ENCODE peak calls at places on chromosomes 12 and 14, in five cellular contexts. One of them, this sample, is unnamed.

GRCh38 chr12:99146730-99147129 is 500.8 kb upstream of the GARIN6 start:
- DNase-seq in HepG2: no peak
- DNase-seq in A549: no peak
- DNase-seq in IMR-90: no peak
- DNase-seq in K562: no peak
- DNase-seq in this sample: no peak

GRCh38 chr12:26987634-26988424 is 26.4 kb downstream of the TM7SF3 start:
- DNase-seq in IMR-90: peak
- DNase-seq in HepG2: no peak
- DNase-seq in K562: peak
- DNase-seq in A549: no peak
- DNase-seq in this sample: no peak

GRCh38 chr14:76191297-76191696 is 39.6 kb downstream of the GPATCH2L start:
- DNase-seq in A549: no peak
- DNase-seq in K562: no peak
- DNase-seq in IMR-90: no peak
- DNase-seq in HepG2: no peak
- DNase-seq in this sample: no peak

GRCh38 chr12:54723653-54724256 is 75.6 kb upstream of the DCD start:
- DNase-seq in K562: peak
- DNase-seq in A549: no peak
- DNase-seq in IMR-90: peak
- DNase-seq in HepG2: no peak
- DNase-seq in this sample: no peak

GRCh38 chr14:64758711-64759554 is 54.7 kb downstream of the PLEKHG3 start:
- DNase-seq in K562: no peak
- DNase-seq in IMR-90: peak
- DNase-seq in HepG2: peak
- DNase-seq in A549: peak
- DNase-seq in this sample: no peak

GRCh38 chr12:7857916-7858315 is 14.8 kb downstream of the SLC2A14 start:
- DNase-seq in A549: no peak
- DNase-seq in IMR-90: no peak
- DNase-seq in K562: no peak
- DNase-seq in HepG2: no peak
- DNase-seq in this sample: no peak

GRCh38 chr14:53979747-53980642 is 23.4 kb upstream of the BMP4 start:
- DNase-seq in IMR-90: peak
- DNase-seq in K562: no peak
- DNase-seq in A549: no peak
- DNase-seq in HepG2: peak
- DNase-seq in this sample: no peak

GRCh38 chr12:124236651-124237050 is 58.2 kb upstream of the RFLNA start:
- DNase-seq in IMR-90: peak
- DNase-seq in HepG2: no peak
- DNase-seq in A549: no peak
- DNase-seq in K562: no peak
- DNase-seq in this sample: no peak

GRCh38 chr12:109571773-109572505 is 1.4 kb downstream of the MMAB start:
- DNase-seq in HepG2: no peak
- DNase-seq in K562: no peak
- DNase-seq in IMR-90: no peak
- DNase-seq in A549: no peak
- DNase-seq in this sample: no peak

GRCh38 chr14:92917041-92917940 is 5.7 kb upstream of the CHGA start:
- DNase-seq in A549: no peak
- DNase-seq in IMR-90: no peak
- DNase-seq in HepG2: no peak
- DNase-seq in K562: no peak
- DNase-seq in this sample: no peak

GRCh38 chr14:51298895-51299294 is 58.8 kb downstream of the TMX1 start:
- DNase-seq in A549: no peak
- DNase-seq in IMR-90: peak
- DNase-seq in HepG2: no peak
- DNase-seq in K562: no peak
- DNase-seq in this sample: no peak

GRCh38 chr12:89153341-89153740 is 199.0 kb downstream of the DUSP6 start:
- DNase-seq in A549: no peak
- DNase-seq in IMR-90: no peak
- DNase-seq in K562: no peak
- DNase-seq in HepG2: no peak
- DNase-seq in this sample: no peak

GRCh38 chr12:28602760-28603638 is 412.7 kb downstream of the CCDC91 start:
- DNase-seq in K562: peak
- DNase-seq in HepG2: no peak
- DNase-seq in A549: no peak
- DNase-seq in IMR-90: no peak
- DNase-seq in this sample: no peak

GRCh38 chr12:75205556-75205955 is 4.1 kb downstream of the KCNC2 start:
- DNase-seq in A549: no peak
- DNase-seq in IMR-90: no peak
- DNase-seq in K562: no peak
- DNase-seq in HepG2: no peak
- DNase-seq in this sample: no peak

GRCh38 chr12:45268672-45269406 is 52.9 kb downstream of the ANO6 start:
- DNase-seq in A549: peak
- DNase-seq in IMR-90: peak
- DNase-seq in HepG2: peak
- DNase-seq in K562: peak
- DNase-seq in this sample: no peak

GRCh38 chr12:95204141-95204866 is 13.0 kb downstream of the FGD6 start:
- DNase-seq in K562: peak
- DNase-seq in IMR-90: peak
- DNase-seq in HepG2: no peak
- DNase-seq in A549: peak
- DNase-seq in this sample: peak

GRCh38 chr12:41466300-41466699 is 278.2 kb downstream of the PDZRN4 start:
- DNase-seq in HepG2: no peak
- DNase-seq in A549: no peak
- DNase-seq in K562: no peak
- DNase-seq in IMR-90: no peak
- DNase-seq in this sample: no peak

GRCh38 chr14:24289649-24290283 is 9.8 kb downstream of the DHRS1 start:
- DNase-seq in IMR-90: no peak
- DNase-seq in K562: no peak
- DNase-seq in HepG2: no peak
- DNase-seq in A549: no peak
- DNase-seq in this sample: no peak

GRCh38 chr14:65993103-65993502 is 493.1 kb upstream of the CCDC196 start:
- DNase-seq in K562: no peak
- DNase-seq in HepG2: no peak
- DNase-seq in A549: no peak
- DNase-seq in IMR-90: no peak
- DNase-seq in this sample: no peak

GRCh38 chr12:95548056-95548538 is 3.2 kb downstream of the USP44 start:
- DNase-seq in K562: peak
- DNase-seq in IMR-90: no peak
- DNase-seq in HepG2: no peak
- DNase-seq in A549: no peak
- DNase-seq in this sample: no peak

GRCh38 chr14:74290415-74290814 is 12.3 kb downstream of the ABCD4 start:
- DNase-seq in IMR-90: peak
- DNase-seq in K562: peak
- DNase-seq in HepG2: no peak
- DNase-seq in A549: peak
- DNase-seq in this sample: no peak

GRCh38 chr12:108768591-108769500 is 37.5 kb upstream of the CORO1C start:
- DNase-seq in IMR-90: no peak
- DNase-seq in K562: no peak
- DNase-seq in A549: peak
- DNase-seq in HepG2: peak
- DNase-seq in this sample: peak

GRCh38 chr12:121894633-121895032 is 6.0 kb downstream of the PSMD9 start:
- DNase-seq in A549: peak
- DNase-seq in IMR-90: peak
- DNase-seq in HepG2: peak
- DNase-seq in K562: peak
- DNase-seq in this sample: no peak

GRCh38 chr12:62695696-62696095 is 229.1 kb downstream of the MON2 start:
- DNase-seq in IMR-90: no peak
- DNase-seq in K562: no peak
- DNase-seq in HepG2: no peak
- DNase-seq in A549: no peak
- DNase-seq in this sample: no peak

GRCh38 chr12:76180401-76181277 is 96.2 kb upstream of the NAP1L1 start:
- DNase-seq in IMR-90: no peak
- DNase-seq in K562: peak
- DNase-seq in A549: no peak
- DNase-seq in HepG2: no peak
- DNase-seq in this sample: no peak

GRCh38 chr14:32939254-32940065 is 781 bp downstream of the NPAS3 start:
- DNase-seq in IMR-90: peak
- DNase-seq in A549: no peak
- DNase-seq in HepG2: no peak
- DNase-seq in K562: peak
- DNase-seq in this sample: no peak

GRCh38 chr14:95330591-95331370 is 11.1 kb upstream of the CLMN start:
- DNase-seq in IMR-90: no peak
- DNase-seq in HepG2: no peak
- DNase-seq in K562: no peak
- DNase-seq in A549: no peak
- DNase-seq in this sample: no peak

GRCh38 chr14:100581228-100582145 is 5.7 kb downstream of the BEGAIN start:
- DNase-seq in K562: no peak
- DNase-seq in A549: no peak
- DNase-seq in IMR-90: no peak
- DNase-seq in HepG2: no peak
- DNase-seq in this sample: no peak

GRCh38 chr12:72271401-72271740 is 799 bp upstream of the TRHDE start:
- DNase-seq in HepG2: no peak
- DNase-seq in K562: no peak
- DNase-seq in A549: no peak
- DNase-seq in IMR-90: peak
- DNase-seq in this sample: no peak

GRCh38 chr14:95993768-95994592 is 45.2 kb upstream of the C14orf132 start:
- DNase-seq in HepG2: peak
- DNase-seq in A549: peak
- DNase-seq in K562: peak
- DNase-seq in IMR-90: peak
- DNase-seq in this sample: peak

GRCh38 chr12:67237231-67237630 is 31.9 kb upstream of the CAND1 start:
- DNase-seq in K562: no peak
- DNase-seq in A549: no peak
- DNase-seq in HepG2: peak
- DNase-seq in IMR-90: no peak
- DNase-seq in this sample: no peak

GRCh38 chr12:46659844-46660243 is 166.0 kb downstream of the SLC38A4 start:
- DNase-seq in A549: no peak
- DNase-seq in HepG2: no peak
- DNase-seq in IMR-90: no peak
- DNase-seq in K562: no peak
- DNase-seq in this sample: no peak
- TF ChIP-seq MAFK in A549: no peak
- TF ChIP-seq MAFK in HepG2: no peak
- TF ChIP-seq MAFK in IMR-90: no peak
- TF ChIP-seq MAFK in K562: no peak
- TF ChIP-seq MAFK in this sample: no peak

GRCh38 chr12:10716277-10716676 is 6.8 kb downstream of the YBX3 start:
- DNase-seq in K562: no peak
- DNase-seq in A549: no peak
- DNase-seq in IMR-90: no peak
- DNase-seq in HepG2: no peak
- DNase-seq in this sample: no peak

GRCh38 chr12:10716704-10717315 is 6.3 kb downstream of the YBX3 start:
- DNase-seq in A549: peak
- DNase-seq in IMR-90: peak
- DNase-seq in K562: no peak
- DNase-seq in HepG2: no peak
- DNase-seq in this sample: no peak

GRCh38 chr12:10717410-10717809 is 5.7 kb downstream of the YBX3 start:
- DNase-seq in K562: no peak
- DNase-seq in IMR-90: peak
- DNase-seq in HepG2: no peak
- DNase-seq in A549: no peak
- DNase-seq in this sample: no peak

GRCh38 chr12:10719482-10719881 is 3.6 kb downstream of the YBX3 start:
- DNase-seq in A549: no peak
- DNase-seq in HepG2: no peak
- DNase-seq in IMR-90: no peak
- DNase-seq in K562: no peak
- DNase-seq in this sample: no peak

GRCh38 chr12:10718279-10718821 is 4.8 kb downstream of the YBX3 start:
- DNase-seq in HepG2: no peak
- DNase-seq in K562: no peak
- DNase-seq in IMR-90: peak
- DNase-seq in A549: no peak
- DNase-seq in this sample: no peak
- TF ChIP-seq MAFK in HepG2: no peak
- TF ChIP-seq MAFK in K562: no peak
- TF ChIP-seq MAFK in IMR-90: no peak
- TF ChIP-seq MAFK in A549: no peak
- TF ChIP-seq MAFK in this sample: no peak

DNA sequence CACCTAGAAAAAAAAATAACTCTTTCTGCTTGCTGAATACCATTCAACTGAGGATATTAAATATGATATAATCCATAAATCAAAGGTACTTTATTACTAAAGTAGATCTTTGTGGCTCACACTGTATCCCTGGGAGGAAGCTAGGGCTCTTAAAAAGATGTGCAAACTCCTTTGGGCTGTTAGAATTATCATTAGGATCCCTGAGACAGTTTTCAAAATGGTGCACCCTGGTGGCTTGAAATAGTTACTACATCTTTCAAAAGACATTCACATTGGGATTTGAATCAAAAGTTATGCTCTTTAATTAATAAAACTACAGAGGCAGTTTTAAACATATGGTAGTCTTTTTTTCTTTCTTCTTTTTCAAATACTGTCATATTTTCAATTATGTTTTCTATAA is 228.5 kb upstream of the G2E3 start:
- DNase-seq in A549: no peak
- DNase-seq in HepG2: no peak
- DNase-seq in IMR-90: no peak
- DNase-seq in K562: peak
- DNase-seq in this sample: no peak
- TF ChIP-seq MAFK in A549: no peak
- TF ChIP-seq MAFK in HepG2: no peak
- TF ChIP-seq MAFK in IMR-90: no peak
- TF ChIP-seq MAFK in K562: no peak
- TF ChIP-seq MAFK in this sample: no peak

DNA sequence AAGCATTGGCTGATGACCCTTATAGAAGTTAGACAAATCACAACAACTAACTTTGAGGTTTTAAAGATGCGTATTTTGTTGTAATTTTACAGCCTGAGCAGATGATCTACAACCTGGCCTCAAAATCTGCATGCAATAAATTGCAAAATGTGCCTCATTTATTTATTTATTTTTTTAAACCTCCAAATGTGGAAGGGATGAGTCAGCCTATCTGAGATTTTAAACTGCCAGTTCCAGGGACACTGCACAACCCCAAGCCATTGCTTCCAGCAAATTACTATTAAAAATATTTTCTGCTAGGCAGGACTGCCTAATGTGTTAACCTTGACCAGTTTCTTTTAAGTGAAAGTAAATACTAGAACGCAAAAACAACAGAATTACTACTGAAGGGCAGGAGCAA is 96.2 kb upstream of the NAV3 start:
- DNase-seq in IMR-90: peak
- DNase-seq in K562: no peak
- DNase-seq in HepG2: no peak
- DNase-seq in A549: no peak
- DNase-seq in this sample: no peak
- TF ChIP-seq MAFK in IMR-90: no peak
- TF ChIP-seq MAFK in K562: no peak
- TF ChIP-seq MAFK in HepG2: no peak
- TF ChIP-seq MAFK in A549: no peak
- TF ChIP-seq MAFK in this sample: no peak